ENCODE peak calls at places on chromosomes 11 and 22, in ten cellular contexts. D, P, S, K, W, N, R, V, T and B are unnamed samples.

GRCh38 chr11:46664612-46665011 is 35.8 kb downstream of the ARHGAP1 start:
- DNase-seq in V (no peak), D (no peak), R (no peak), W (no peak), S (no peak), T (no peak), K (no peak), N (no peak), P (no peak), B (no peak)

GRCh38 chr11:114153224-114153623 is 93.7 kb downstream of the ZBTB16 start:
- DNase-seq in R (no peak), W (no peak), P (no peak), S (no peak), N (no peak), K (no peak), V (peak; percentile 52), T (no peak), D (no peak), B (no peak)

GRCh38 chr11:130513132-130513531 is 64.7 kb downstream of the ADAMTS15 start:
- DNase-seq in N (no peak), R (no peak), V (peak; percentile 94), K (peak; percentile 86), D (peak; percentile 49), W (no peak), P (no peak), T (no peak), S (no peak), B (peak; percentile 39)

GRCh38 chr22:44380716-44381500 is 68.2 kb upstream of the SHISAL1 start:
- DNase-seq in V (peak; percentile 72), P (no peak), D (no peak), R (no peak), S (no peak), W (peak; percentile 1), K (no peak), N (no peak), T (no peak), B (no peak)

GRCh38 chr11:33622231-33622630 is 78.4 kb downstream of the C11orf91 start:
- DNase-seq in K (no peak), P (peak; percentile 63), D (no peak), W (no peak), T (no peak), S (no peak), N (no peak), V (no peak), R (peak; percentile 57), B (peak; percentile 85)

GRCh38 chr22:47629273-47629711 is 866.8 kb downstream of the TBC1D22A start:
- DNase-seq in P (no peak), K (no peak), S (peak; percentile 3), W (no peak), R (no peak), N (peak; percentile 54), T (no peak), D (no peak), V (no peak), B (no peak)

GRCh38 chr11:46346886-46347636 is at the start of gene DGKZ:
- DNase-seq in S (peak; percentile 87), R (peak; percentile 54), T (peak; percentile 60), P (peak; percentile 74), V (peak; percentile 93), D (peak; percentile 90), N (no peak), W (peak; percentile 91), K (peak; percentile 90), B (peak; percentile 72)

GRCh38 chr11:2133481-2134021 is 5.6 kb downstream of the IGF2 start:
- DNase-seq in W (no peak), T (no peak), K (peak; percentile 21), N (no peak), R (no peak), P (no peak), S (no peak), V (no peak), D (no peak), B (no peak)

GRCh38 chr11:32899423-32899822 is 6.8 kb downstream of the QSER1 start:
- DNase-seq in P (no peak), K (no peak), W (no peak), T (no peak), S (no peak), R (no peak), D (no peak), V (no peak), N (no peak), B (no peak)

GRCh38 chr11:11931461-11932055 is 76.9 kb downstream of the DKK3 start:
- DNase-seq in D (no peak), R (peak; percentile 56), S (no peak), T (peak; percentile 64), N (no peak), W (no peak), K (no peak), V (no peak), P (peak; percentile 74), B (peak; percentile 78)

GRCh38 chr11:2387266-2387982 is 10.3 kb downstream of the CD81 start:
- DNase-seq in W (no peak), R (no peak), T (no peak), N (no peak), S (no peak), V (no peak), K (no peak), P (peak; percentile 52), D (no peak), B (peak; percentile 58)

GRCh38 chr22:29369460-29369859 is 18.9 kb downstream of the AP1B1 start:
- DNase-seq in W (peak; percentile 54), K (peak; percentile 71), R (peak; percentile 85), S (no peak), T (peak; percentile 70), N (no peak), P (peak; percentile 76), V (peak; percentile 89), D (peak; percentile 39), B (peak; percentile 85)

GRCh38 chr22:28900379-28900778 is 17.0 kb downstream of the ZNRF3 start:
- DNase-seq in P (no peak), W (no peak), T (no peak), N (no peak), S (no peak), K (no peak), R (no peak), V (peak; percentile 18), D (no peak), B (no peak)

GRCh38 chr11:112797653-112798293 is 163.4 kb upstream of the NCAM1 start:
- DNase-seq in W (no peak), R (peak; percentile 12), T (peak; percentile 31), S (no peak), D (no peak), K (no peak), P (no peak), V (no peak), N (no peak), B (peak; percentile 46)

GRCh38 chr11:113505046-113505445 is 29.8 kb upstream of the DRD2 start:
- DNase-seq in R (no peak), T (no peak), D (no peak), K (no peak), V (no peak), W (no peak), N (peak; percentile 13), P (no peak), S (no peak), B (no peak)

GRCh38 chr11:7974668-7975067 is 9.4 kb upstream of the NLRP10 start:
- DNase-seq in T (no peak), K (no peak), N (no peak), P (no peak), R (no peak), D (no peak), W (no peak), V (no peak), S (no peak), B (no peak)

DNA sequence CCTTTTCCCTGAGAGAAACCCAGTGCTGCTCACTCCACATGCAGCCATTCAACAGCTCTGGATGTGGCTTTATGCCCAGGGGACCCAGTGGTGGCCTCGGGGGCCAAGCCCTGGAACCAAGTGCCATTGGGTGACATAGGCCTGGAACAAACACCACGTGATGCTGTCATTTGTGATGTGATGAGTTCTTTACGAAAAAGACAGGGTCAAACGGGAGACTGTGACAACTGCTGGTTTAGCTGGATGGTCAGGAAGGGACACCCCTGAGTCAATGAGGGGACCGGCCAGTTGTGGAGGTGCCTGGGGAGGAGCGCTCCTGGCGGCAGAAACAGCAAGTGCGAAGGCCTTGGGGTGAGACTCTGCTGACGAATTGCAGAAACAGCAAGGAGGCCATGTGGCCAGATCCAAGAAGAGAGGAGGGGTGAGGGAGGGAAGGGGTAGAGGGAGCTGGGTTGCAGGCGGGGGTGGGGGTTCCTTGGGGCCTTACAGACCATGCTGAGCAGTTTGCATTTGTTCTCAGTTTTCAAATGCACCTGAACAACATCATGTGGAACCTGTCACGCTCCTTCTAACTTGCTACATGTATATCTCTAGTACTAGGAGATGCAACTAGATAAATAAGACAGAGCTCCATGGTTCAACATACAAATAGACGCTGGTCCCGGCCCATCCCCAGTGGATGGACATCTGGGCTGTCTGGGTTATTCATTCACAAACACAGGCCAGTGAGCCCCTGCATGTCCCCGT is 56.1 kb downstream of the IGLL5 start:
- DNase-seq in W (no peak), S (no peak), V (no peak), T (no peak), P (no peak), R (no peak), D (peak; percentile 7), N (no peak), K (no peak), B (no peak)
- TF ChIP-seq CTCF in W (no peak), S (no peak), V (no peak), T (no peak), P (no peak), R (no peak), D (no peak), N (no peak), K (no peak), B (no peak)

GRCh38 chr11:44728085-44728410 is 1.3 kb downstream of the TSPAN18 start:
- DNase-seq in R (no peak), W (no peak), P (no peak), D (no peak), K (no peak), V (no peak), T (no peak), N (no peak), S (no peak), B (no peak)
- H3K4me3 ChIP-seq in R (no peak overlapping the region), W (no peak overlapping the region), P (peak overlapping the region; percentile 34), D (peak overlapping the region; percentile 70), K (peak overlapping the region; percentile 87), V (peak overlapping the region; percentile 87), T (no peak overlapping the region), N (peak overlapping the region; percentile 52), S (peak overlapping the region; percentile 82), B (no peak overlapping the region)

GRCh38 chr11:124597661-124598060 is 13.6 kb upstream of the PANX3 start:
- DNase-seq in K (no peak), D (no peak), S (no peak), N (no peak), P (no peak), R (no peak), T (no peak), V (no peak), W (no peak), B (no peak)
- TF ChIP-seq CTCF in K (no peak), D (no peak), S (no peak), N (no peak), P (no peak), R (no peak), T (no peak), V (no peak), W (no peak), B (no peak)

DNA sequence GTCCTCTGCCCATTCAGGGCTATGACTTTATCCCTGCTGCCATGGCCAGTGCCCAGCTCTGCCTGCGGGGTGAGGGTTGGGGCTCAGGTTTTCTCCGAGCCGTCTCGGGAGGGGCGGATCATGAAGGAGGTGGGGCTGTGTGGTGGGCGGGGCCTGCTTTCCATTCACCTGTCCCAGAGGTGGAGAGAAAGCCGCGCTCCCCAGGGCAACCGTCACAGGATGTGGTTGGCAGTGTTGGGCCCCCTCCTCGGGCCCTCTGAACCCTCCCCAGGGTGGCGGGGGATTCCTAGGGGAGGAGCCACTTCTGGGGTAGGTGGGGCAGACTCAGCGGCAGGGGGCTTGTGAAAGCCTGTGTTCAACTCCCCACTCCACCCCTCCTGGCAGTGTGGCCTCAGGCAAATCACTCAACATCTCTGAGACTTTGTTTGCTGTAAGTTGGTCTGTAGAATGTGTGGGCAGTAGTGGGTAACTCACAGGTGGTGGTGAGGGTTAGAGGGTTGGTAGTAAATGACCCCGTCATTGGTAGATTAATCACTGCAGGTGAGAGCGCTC is 50.3 kb downstream of the CD6 start:
- DNase-seq in T (peak; percentile 20), D (peak; percentile 75), R (no peak), W (peak; percentile 71), V (peak; percentile 64), S (peak; percentile 45), P (no peak), N (no peak), K (no peak), B (no peak)
- H3K4me3 ChIP-seq in T (peak overlapping the region; percentile 2), D (no peak overlapping the region), R (no peak overlapping the region), W (no peak overlapping the region), V (no peak overlapping the region), S (peak overlapping the region; percentile 54), P (no peak overlapping the region), N (no peak overlapping the region), K (no peak overlapping the region), B (no peak overlapping the region)